ENCODE peak calls at places on chromosomes 7 and 10, in seven cellular contexts. Y, F, Q, R, K, S and B are unnamed samples.

GRCh38 chr10:50396491-50397311 is 145.4 kb upstream of the ASAH2 start:
- DNase-seq in Y (no peak), F (peak; percentile 74), Q (no peak), R (peak; percentile 82), K (peak; percentile 36), S (no peak), B (no peak)

GRCh38 chr10:97355571-97355975 is 21.0 kb upstream of the FRAT2 start:
- DNase-seq in Y (no peak), F (no peak), Q (peak; percentile 36), R (peak; percentile 56), K (no peak), S (no peak), B (peak; percentile 29)

GRCh38 chr7:112079122-112079521 is 127.1 kb downstream of the DOCK4 start:
- DNase-seq in Y (no peak), F (no peak), Q (no peak), R (no peak), K (no peak), S (no peak), B (no peak)

GRCh38 chr7:132904209-132904608 is 177.7 kb downstream of the CHCHD3 start:
- DNase-seq in Y (no peak), F (no peak), Q (no peak), R (no peak), K (no peak), S (no peak), B (no peak)

GRCh38 chr7:130486114-130486962 is 5.5 kb upstream of the MEST start:
- DNase-seq in Y (peak; percentile 10), F (no peak), Q (peak; percentile 87), R (peak; percentile 50), K (no peak), S (no peak), B (peak; percentile 84)

GRCh38 chr7:75915416-75916156 is 631 bp downstream of the POR start:
- DNase-seq in Y (no peak), F (peak; percentile 22), Q (peak; percentile 31), R (peak; percentile 52), K (no peak), S (no peak), B (peak; percentile 41)

GRCh38 chr10:100895346-100895745 is 17.4 kb upstream of the SLF2 start:
- DNase-seq in Y (no peak), F (no peak), Q (peak; percentile 68), R (no peak), K (no peak), S (no peak), B (peak; percentile 67)

GRCh38 chr10:132957981-132958885 is 15.9 kb upstream of the CFAP46 start:
- DNase-seq in Y (no peak), F (no peak), Q (no peak), R (no peak), K (no peak), S (peak; percentile 41), B (no peak)

GRCh38 chr7:130959743-130960207 is 225.8 kb upstream of the KLF14 start:
- DNase-seq in Y (no peak), F (peak; percentile 85), Q (no peak), R (peak; percentile 76), K (no peak), S (peak; percentile 86), B (no peak)

GRCh38 chr7:95549818-95550529 is 46.3 kb downstream of the PDK4 start:
- DNase-seq in Y (no peak), F (peak; percentile 74), Q (peak; percentile 92), R (peak; percentile 99), K (peak; percentile 90), S (no peak), B (peak; percentile 81)
- H3K4me3 ChIP-seq in Y (no peak overlapping the region), F (no peak overlapping the region), Q (no peak overlapping the region), R (no peak overlapping the region), K (no peak overlapping the region), S (no peak overlapping the region), B (no peak overlapping the region)

GRCh38 chr10:131452926-131453771 is 141.6 kb upstream of the TCERG1L start:
- DNase-seq in Y (peak; percentile 37), F (no peak), Q (no peak), R (no peak), K (no peak), S (no peak), B (no peak)
- H3K4me3 ChIP-seq in Y (peak overlapping the region; percentile 28), F (no peak overlapping the region), Q (no peak overlapping the region), R (no peak overlapping the region), K (no peak overlapping the region), S (no peak overlapping the region), B (no peak overlapping the region)

GRCh38 chr10:103277713-103278299 is 868 bp downstream of the INA start:
- DNase-seq in Y (peak; percentile 28), F (no peak), Q (no peak), R (no peak), K (no peak), S (no peak), B (no peak)
- H3K4me3 ChIP-seq in Y (peak overlapping the region; percentile 74), F (peak overlapping the region; percentile 57), Q (no peak overlapping the region), R (no peak overlapping the region), K (peak overlapping the region; percentile 44), S (peak overlapping the region; percentile 17), B (peak overlapping the region; percentile 16)

GRCh38 chr7:74606909-74607255 is 50.6 kb upstream of the GTF2I start:
- DNase-seq in Y (no peak), F (no peak), Q (no peak), R (no peak), K (no peak), S (no peak), B (no peak)
- H3K4me3 ChIP-seq in Y (peak overlapping the region; percentile 59), F (no peak overlapping the region), Q (peak overlapping the region; percentile 36), R (peak overlapping the region; percentile 52), K (peak overlapping the region; percentile 41), S (no peak overlapping the region), B (peak overlapping the region; percentile 39)

GRCh38 chr10:2985729-2986232 is 81.6 kb upstream of the PFKP start:
- DNase-seq in Y (no peak), F (peak; percentile 66), Q (peak; percentile 75), R (peak; percentile 43), K (no peak), S (peak; percentile 69), B (peak; percentile 85)
- H3K4me3 ChIP-seq in Y (no peak overlapping the region), F (no peak overlapping the region), Q (peak overlapping the region; percentile 5), R (no peak overlapping the region), K (no peak overlapping the region), S (no peak overlapping the region), B (peak overlapping the region; percentile 5)

DNA sequence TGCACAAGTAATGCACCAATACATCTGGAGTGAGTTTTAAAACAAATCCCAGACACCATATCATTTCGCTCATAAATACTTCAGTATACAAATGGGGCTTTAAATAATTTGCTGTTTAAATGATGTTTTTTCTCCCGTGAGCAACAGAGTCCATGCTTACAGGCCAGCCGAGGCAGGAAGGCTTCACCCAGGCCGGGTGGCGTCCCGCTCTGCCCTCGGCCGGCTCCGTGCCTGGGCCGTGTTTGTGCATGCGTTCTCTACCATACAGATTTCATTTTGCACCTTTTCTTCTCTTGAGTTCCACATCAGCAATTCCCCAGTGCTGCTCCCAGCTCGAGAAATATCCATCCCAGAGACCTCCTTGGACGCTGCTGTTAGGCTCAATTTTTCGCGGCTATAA is 91.8 kb downstream of the MICALL2 start:
- DNase-seq in Y (no peak), F (no peak), Q (no peak), R (no peak), K (no peak), S (no peak), B (no peak)
- H3K4me3 ChIP-seq in Y (no peak overlapping the region), F (no peak overlapping the region), Q (no peak overlapping the region), R (no peak overlapping the region), K (no peak overlapping the region), S (no peak overlapping the region), B (no peak overlapping the region)

GRCh38 chr10:73865459-73866442 is 8.6 kb downstream of the CAMK2G start:
- DNase-seq in Y (no peak), F (no peak), Q (peak; percentile 61), R (no peak), K (no peak), S (no peak), B (peak; percentile 59)
- H3K4me3 ChIP-seq in Y (no peak overlapping the region), F (no peak overlapping the region), Q (no peak overlapping the region), R (no peak overlapping the region), K (no peak overlapping the region), S (no peak overlapping the region), B (peak overlapping the region; percentile 4)

DNA sequence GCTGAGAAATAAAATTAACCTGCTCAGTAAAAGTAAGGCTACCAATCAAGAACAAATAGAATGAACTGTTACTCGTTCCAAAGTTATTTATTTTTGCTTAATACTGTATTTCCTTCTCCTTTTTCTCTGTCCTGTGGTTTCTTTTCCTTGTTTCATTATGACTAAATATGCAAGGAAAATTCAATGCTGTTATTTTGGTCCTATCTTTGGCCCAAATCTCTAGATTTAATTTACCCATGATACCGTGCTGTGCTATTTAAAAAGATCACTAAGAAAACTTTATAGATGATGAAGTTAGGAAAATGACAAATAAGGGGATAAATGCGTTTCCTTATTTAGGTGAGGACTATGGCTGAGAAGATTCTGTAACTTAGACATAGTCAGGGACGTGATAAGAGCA is 45.3 kb upstream of the FAM133B start:
- DNase-seq in Y (no peak), F (no peak), Q (no peak), R (no peak), K (no peak), S (no peak), B (no peak)
- H3K4me3 ChIP-seq in Y (no peak overlapping the region), F (no peak overlapping the region), Q (no peak overlapping the region), R (no peak overlapping the region), K (no peak overlapping the region), S (no peak overlapping the region), B (no peak overlapping the region)